ENCODE peak calls at places on chromosomes 7 and 10, in seven cellular contexts. J, N, K, L, G, T and U are unnamed samples.

GRCh38 chr10:61565819-61566560 is 96.7 kb upstream of the CABCOCO1 start:
- DNase-seq in J (no peak), N (no peak), K (no peak), L (no peak), G (no peak), T (no peak), U (no peak)

GRCh38 chr10:52756295-52756694 is 16.3 kb downstream of the MBL2 start:
- DNase-seq in J (no peak), N (no peak), K (no peak), L (no peak), G (no peak), T (no peak), U (no peak)

GRCh38 chr7:1542329-1542728 is 11.8 kb downstream of the MAFK start:
- DNase-seq in J (no peak), N (no peak), K (no peak), L (no peak), G (no peak), T (no peak), U (no peak)

GRCh38 chr10:72503241-72503640 is 122.6 kb downstream of the MICU1 start:
- DNase-seq in J (no peak), N (no peak), K (no peak), L (peak; percentile 71), G (no peak), T (no peak), U (no peak)

GRCh38 chr10:97690138-97690537 is 3.1 kb upstream of the AVPI1 start:
- DNase-seq in J (no peak), N (no peak), K (no peak), L (no peak), G (no peak), T (no peak), U (no peak)

GRCh38 chr10:126331101-126331500 is 57.2 kb downstream of the ADAM12 start:
- DNase-seq in J (no peak), N (no peak), K (no peak), L (peak; percentile 17), G (no peak), T (no peak), U (no peak)

GRCh38 chr7:107158028-107158427 is 10.8 kb upstream of the HBP1 start:
- DNase-seq in J (no peak), N (no peak), K (no peak), L (no peak), G (no peak), T (no peak), U (no peak)

GRCh38 chr7:19972872-19973271 is 199.5 kb upstream of the TMEM196 start:
- DNase-seq in J (no peak), N (no peak), K (no peak), L (no peak), G (no peak), T (no peak), U (no peak)

GRCh38 chr10:103712898-103713498 is 142.4 kb downstream of the SH3PXD2A start:
- DNase-seq in J (peak; percentile 79), N (peak; percentile 42), K (peak; percentile 5), L (peak; percentile 62), G (peak; percentile 87), T (peak; percentile 59), U (peak; percentile 20)

GRCh38 chr10:93767724-93768399 is 10.1 kb downstream of the LGI1 start:
- DNase-seq in J (no peak), N (no peak), K (no peak), L (no peak), G (no peak), T (no peak), U (no peak)

GRCh38 chr7:142568430-142569097 is 180.7 kb upstream of the PRSS1 start:
- DNase-seq in J (no peak), N (no peak), K (no peak), L (peak; percentile 94), G (no peak), T (no peak), U (peak; percentile 61)

GRCh38 chr7:16078076-16078952 is 343.0 kb downstream of the CRPPA start:
- DNase-seq in J (peak; percentile 14), N (peak; percentile 80), K (peak; percentile 51), L (peak; percentile 72), G (peak; percentile 6), T (no peak), U (no peak)

GRCh38 chr10:123774075-123774742 is 108.1 kb downstream of the GPR26 start:
- DNase-seq in J (no peak), N (peak; percentile 33), K (no peak), L (no peak), G (peak; percentile 21), T (no peak), U (no peak)

GRCh38 chr7:108716783-108717182 is 147.1 kb downstream of the DNAJB9 start:
- DNase-seq in J (no peak), N (no peak), K (no peak), L (peak; percentile 57), G (no peak), T (no peak), U (no peak)

GRCh38 chr10:101208543-101208942 is 20.7 kb downstream of the LBX1 start:
- DNase-seq in J (no peak), N (no peak), K (no peak), L (no peak), G (no peak), T (no peak), U (no peak)

GRCh38 chr10:91974960-91975359 is 51.4 kb downstream of the BTAF1 start:
- DNase-seq in J (no peak), N (no peak), K (no peak), L (peak; percentile 76), G (no peak), T (no peak), U (peak; percentile 11)

GRCh38 chr7:69903410-69903809 is 305.1 kb downstream of the AUTS2 start:
- DNase-seq in J (no peak), N (no peak), K (no peak), L (no peak), G (no peak), T (no peak), U (no peak)

GRCh38 chr7:2049782-2050510 is 182.8 kb downstream of the MAD1L1 start:
- DNase-seq in J (no peak), N (no peak), K (no peak), L (no peak), G (no peak), T (no peak), U (no peak)

GRCh38 chr7:81135322-81135721 is 216.5 kb upstream of the SEMA3C start:
- DNase-seq in J (no peak), N (no peak), K (no peak), L (no peak), G (no peak), T (no peak), U (no peak)

GRCh38 chr7:24728503-24729364 is 28.5 kb downstream of the GSDME start:
- DNase-seq in J (no peak), N (no peak), K (no peak), L (peak; percentile 28), G (no peak), T (no peak), U (no peak)

GRCh38 chr7:55557666-55558188 is 14.6 kb downstream of the VOPP1 start:
- DNase-seq in J (no peak), N (no peak), K (no peak), L (no peak), G (peak; percentile 15), T (no peak), U (no peak)

GRCh38 chr7:23106491-23106800 is 861 bp downstream of the KLHL7 start:
- DNase-seq in J (peak; percentile 10), N (peak; percentile 43), K (no peak), L (no peak), G (no peak), T (no peak), U (no peak)

GRCh38 chr7:129831424-129832058 is 121.2 kb downstream of the UBE2H start:
- DNase-seq in J (no peak), N (no peak), K (peak; percentile 41), L (peak; percentile 95), G (no peak), T (no peak), U (peak; percentile 85)

GRCh38 chr7:51224811-51225581 is 91.6 kb downstream of the COBL start:
- DNase-seq in J (peak; percentile 63), N (peak; percentile 25), K (peak; percentile 38), L (no peak), G (peak; percentile 81), T (no peak), U (no peak)